ENCODE peak calls at places on chromosomes 1 and 21, in four cellular contexts. N is HCT116, Z is K562, D is HepG2. Y is an unnamed sample.

GRCh38 chr1:226711976-226712778 is 26.9 kb downstream of the ITPKB start:
- DNase-seq in N (no peak), Z (no peak), D (no peak), Y (no peak)

GRCh38 chr1:197423006-197423405 is 155.0 kb downstream of the CRB1 start:
- DNase-seq in N (no peak), D (no peak), Z (no peak), Y (no peak)

GRCh38 chr1:83102630-83103071 is 896.3 kb downstream of the TTLL7 start:
- DNase-seq in Z (no peak), N (no peak), D (no peak), Y (no peak)

GRCh38 chr21:33492571-33492970 is 1.1 kb upstream of the DNAJC28 start:
- DNase-seq in D (no peak), Z (no peak), N (no peak), Y (no peak)

GRCh38 chr1:117654485-117655219 is 48.8 kb downstream of the TENT5C start:
- DNase-seq in Z (no peak), D (peak; percentile 8), N (no peak), Y (no peak)

GRCh38 chr21:26788783-26789182 is 56.4 kb downstream of the ADAMTS1 start:
- DNase-seq in D (no peak), N (no peak), Z (no peak), Y (no peak)

GRCh38 chr1:29354511-29355098 is 118.3 kb downstream of the PTPRU start:
- DNase-seq in N (no peak), D (no peak), Z (peak; percentile 51), Y (no peak)

GRCh38 chr1:228058981-228059535 is 23.4 kb upstream of the ARF1 start:
- DNase-seq in D (no peak), N (no peak), Z (no peak), Y (no peak)

GRCh38 chr1:186738896-186739295 is 58.7 kb upstream of the PTGS2 start:
- DNase-seq in D (no peak), Z (no peak), N (no peak), Y (no peak)

GRCh38 chr1:39370602-39371001 is 120.8 kb upstream of the BMP8A start:
- DNase-seq in N (no peak), Z (no peak), D (no peak), Y (no peak)

GRCh38 chr1:53529555-53529954 is 70.4 kb downstream of the DMRTB1 start:
- DNase-seq in N (no peak), D (no peak), Z (no peak), Y (no peak)

GRCh38 chr1:38152351-38153082 is 105.9 kb upstream of the POU3F1 start:
- DNase-seq in Z (peak; percentile 12), N (no peak), D (peak; percentile 27), Y (no peak)

GRCh38 chr21:39611547-39612190 is 1.1 kb upstream of the B3GALT5 start:
- DNase-seq in N (no peak), D (no peak), Z (no peak), Y (no peak)

GRCh38 chr1:87759420-87759819 is 430.7 kb downstream of the LMO4 start:
- DNase-seq in N (no peak), Z (no peak), D (no peak), Y (no peak)

GRCh38 chr21:46509760-46510159 is 51.1 kb downstream of the DIP2A start:
- DNase-seq in N (peak; percentile 18), D (peak; percentile 87), Z (no peak), Y (no peak)

GRCh38 chr1:36918604-36919003 is 115.7 kb downstream of the GRIK3 start:
- DNase-seq in D (no peak), N (no peak), Z (no peak), Y (no peak)

GRCh38 chr1:154941332-154941995 is 4.9 kb upstream of the PMVK start:
- DNase-seq in D (peak; percentile 81), Z (no peak), N (no peak), Y (no peak)

GRCh38 chr1:116277840-116278540 is 95.1 kb upstream of the ATP1A1 start:
- DNase-seq in N (no peak), Z (peak; percentile 28), D (no peak), Y (no peak)

GRCh38 chr1:15137807-15138206 is 15.7 kb upstream of the TMEM51 start:
- DNase-seq in N (no peak), Z (no peak), D (no peak), Y (no peak)

GRCh38 chr1:63023182-63023581 is 239.2 kb downstream of the ATG4C start:
- DNase-seq in D (no peak), Z (no peak), N (no peak), Y (no peak)

GRCh38 chr1:63024132-63024531 is 240.2 kb downstream of the ATG4C start:
- DNase-seq in Z (no peak), D (no peak), N (no peak), Y (no peak)

GRCh38 chr1:63022319-63022718 is 238.4 kb downstream of the ATG4C start:
- DNase-seq in Z (no peak), N (no peak), D (no peak), Y (no peak)

GRCh38 chr1:63027176-63027575 is 243.2 kb downstream of the ATG4C start:
- DNase-seq in D (no peak), Z (no peak), N (no peak), Y (no peak)

GRCh38 chr1:63023637-63024036 is 239.7 kb downstream of the ATG4C start:
- DNase-seq in D (no peak), N (no peak), Z (no peak), Y (no peak)
- TF ChIP-seq FOSL1 in D (no peak), N (no peak), Z (no peak), Y (no peak)

GRCh38 chr1:52414942-52415341 is 10.5 kb downstream of the PRPF38A start:
- DNase-seq in D (no peak), N (no peak), Z (no peak), Y (no peak)
- TF ChIP-seq SP1 in D (no peak), N (no peak), Z (no peak), Y (no peak)

DNA sequence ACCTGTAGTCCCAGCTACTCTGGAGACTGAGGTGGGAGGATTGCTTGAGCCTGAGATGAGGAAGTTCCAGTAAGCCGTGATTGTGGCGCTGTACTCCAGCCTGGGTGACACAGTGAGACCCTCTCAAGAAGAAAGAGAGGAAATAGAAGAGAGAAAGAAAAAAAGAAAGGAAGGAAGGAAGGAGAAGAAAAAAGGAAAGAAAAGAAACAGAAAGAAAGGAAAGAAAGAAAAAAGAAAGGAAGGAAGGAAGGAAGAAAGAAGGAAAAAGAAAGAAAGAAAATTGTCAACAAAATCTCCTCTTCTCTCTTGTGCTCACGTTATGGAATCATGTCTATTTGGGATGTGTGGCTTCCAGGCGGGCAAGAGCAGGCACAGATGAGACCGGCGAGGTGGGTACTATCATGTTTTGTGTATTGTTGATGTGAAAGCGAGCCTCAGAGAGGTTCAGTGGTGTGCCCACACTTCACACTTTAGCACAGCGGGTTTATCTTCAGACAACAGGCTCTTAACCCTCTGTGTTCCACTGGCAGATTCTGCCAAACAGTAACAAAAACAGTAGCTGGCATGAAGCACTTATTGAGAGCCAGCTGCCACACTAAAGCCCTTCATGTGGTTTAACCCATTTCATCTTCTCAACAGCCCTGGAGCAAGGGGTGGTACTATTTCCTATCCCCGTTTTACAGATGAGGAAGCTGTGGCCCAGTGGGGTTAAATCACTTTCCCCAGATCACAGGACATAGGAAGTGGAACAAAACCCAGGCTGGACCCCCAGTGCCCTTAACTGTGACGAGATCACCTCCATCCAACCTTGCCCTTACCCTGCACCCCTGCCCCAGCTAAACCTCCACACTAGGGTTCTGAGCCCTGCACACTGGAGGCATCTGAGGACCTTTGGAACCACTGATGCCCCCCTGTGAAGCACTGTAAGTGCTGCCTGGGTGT is 94.7 kb upstream of the TARDBP start:
- DNase-seq in D (no peak), Z (no peak), N (no peak), Y (no peak)
- TF ChIP-seq FOSL1 in D (no peak), Z (no peak), N (no peak), Y (no peak)

GRCh38 chr1:101993703-101994102 is 3.0 kb downstream of the OLFM3 start:
- DNase-seq in D (no peak), N (no peak), Z (no peak), Y (no peak)

GRCh38 chr1:101992816-101993575 is 3.7 kb downstream of the OLFM3 start:
- DNase-seq in N (no peak), Z (no peak), D (no peak), Y (no peak)

GRCh38 chr1:101995984-101996731 is 568 bp downstream of the OLFM3 start:
- DNase-seq in D (no peak), N (no peak), Z (no peak), Y (no peak)

GRCh38 chr1:102002057-102002456 is 5.3 kb upstream of the OLFM3 start:
- DNase-seq in Z (no peak), D (no peak), N (no peak), Y (no peak)

GRCh38 chr1:101996830-101997485 is at the start of gene OLFM3:
- DNase-seq in N (no peak), Z (no peak), D (peak; percentile 1), Y (peak; percentile 43)
- TF ChIP-seq SP1 in N (no peak), Z (no peak), D (no peak), Y (no peak)

GRCh38 chr1:30520461-30520860 is 202.9 kb downstream of the MATN1 start:
- DNase-seq in D (no peak), Z (no peak), N (no peak), Y (no peak)
- TF ChIP-seq FOSL1 in D (no peak), Z (no peak), N (no peak), Y (no peak)

DNA sequence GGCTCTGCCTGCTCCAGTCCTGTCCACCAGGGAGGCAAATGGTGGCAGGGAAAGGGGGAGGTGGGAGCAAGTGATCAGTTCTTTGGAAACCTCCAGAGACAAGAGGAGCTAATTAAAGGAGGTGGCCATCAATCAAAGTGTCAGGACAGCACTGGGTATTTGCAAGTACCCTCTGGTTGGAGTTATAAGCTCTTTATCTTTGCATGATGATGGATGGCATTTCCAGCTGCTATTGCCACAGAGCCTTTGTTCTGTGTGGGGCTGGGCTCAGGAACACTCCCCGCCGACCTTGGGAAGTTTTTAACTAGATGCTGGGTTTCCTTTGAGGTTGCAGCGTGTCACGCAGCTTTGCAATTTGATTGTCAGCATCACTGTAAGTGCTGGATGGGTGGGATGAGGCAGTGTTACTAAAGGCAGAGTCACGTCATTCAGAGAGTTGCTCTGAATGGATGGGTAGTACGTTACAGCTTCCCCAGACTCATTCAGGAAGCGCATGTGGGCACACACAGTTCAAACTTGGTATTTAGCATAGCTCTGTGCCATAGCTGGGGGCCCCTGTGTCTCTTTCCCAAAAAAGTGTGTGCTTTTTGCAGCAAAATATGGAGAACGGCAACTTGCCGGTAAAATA is 68.9 kb downstream of the CNIH3 start:
- DNase-seq in Z (no peak), N (no peak), D (no peak), Y (no peak)
- TF ChIP-seq SP1 in Z (no peak), N (no peak), D (no peak), Y (no peak)

DNA sequence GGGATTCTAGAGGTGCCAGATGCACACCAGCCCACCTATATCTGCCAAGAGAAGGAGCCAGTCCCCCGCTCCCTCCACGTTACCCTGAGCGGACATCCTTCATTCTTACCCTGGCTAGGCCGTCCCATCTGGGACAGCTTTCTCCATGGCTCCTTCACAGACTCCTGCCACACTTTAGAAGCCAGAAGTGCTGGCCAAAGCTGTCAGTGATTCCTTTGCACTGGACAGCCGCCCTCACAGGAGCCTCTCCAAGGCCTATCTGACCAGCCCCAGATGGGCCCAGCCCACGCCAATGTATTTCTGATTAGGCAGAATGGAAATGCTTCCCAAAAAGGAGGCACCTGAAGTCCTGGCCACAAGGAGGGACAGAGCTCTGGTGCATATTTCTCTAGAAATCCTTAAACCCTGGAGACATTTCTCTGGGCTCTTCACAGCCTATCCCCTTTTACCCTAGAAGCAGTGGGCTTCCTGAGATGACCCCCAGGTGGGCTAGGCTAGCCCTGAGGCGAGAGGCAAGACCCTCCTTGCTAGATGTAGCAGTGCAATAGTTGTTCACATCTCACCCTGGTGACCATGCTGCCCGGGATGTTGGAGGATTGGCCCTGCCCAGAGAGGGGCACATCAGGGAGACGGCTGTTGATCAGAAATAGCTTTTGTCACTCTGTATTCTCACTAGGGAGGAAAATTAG is 44.1 kb downstream of the RASSF5 start:
- DNase-seq in D (no peak), N (no peak), Z (peak; percentile 74), Y (no peak)
- TF ChIP-seq FOSL1 in D (no peak), N (no peak), Z (no peak), Y (no peak)

Y was measured in H1.